ENCODE peak calls at places on chromosome 7, in five cellular contexts. F, I, R, J and B are unnamed samples.

GRCh38 chr7:121153995-121154394 is 165.5 kb downstream of the CPED1 start:
- DNase-seq in F (no peak), I (no peak), R (no peak), J (no peak), B (no peak)

GRCh38 chr7:34138483-34138882 is 233.1 kb downstream of the BMPER start:
- DNase-seq in F (no peak), I (no peak), R (no peak), J (no peak), B (no peak)

GRCh38 chr7:122269241-122269640 is 35.3 kb downstream of the FEZF1 start:
- DNase-seq in F (no peak), I (no peak), R (no peak), J (no peak), B (no peak)

GRCh38 chr7:141076377-141076776 is 2.5 kb downstream of the TMEM178B start:
- DNase-seq in F (no peak), I (no peak), R (no peak), J (no peak), B (peak)

GRCh38 chr7:24566274-24566673 is 7.0 kb upstream of the PALS2 start:
- DNase-seq in F (no peak), I (no peak), R (no peak), J (no peak), B (no peak)

GRCh38 chr7:122383934-122384333 is 79.4 kb upstream of the FEZF1 start:
- DNase-seq in F (no peak), I (peak), R (no peak), J (no peak), B (no peak)

GRCh38 chr7:151823783-151824182 is 53.1 kb downstream of the PRKAG2 start:
- DNase-seq in F (no peak), I (no peak), R (no peak), J (no peak), B (no peak)

GRCh38 chr7:98168181-98168903 is 42.9 kb upstream of the BHLHA15 start:
- DNase-seq in F (peak), I (peak), R (peak), J (peak), B (peak)

GRCh38 chr7:100914208-100914878 is 18.7 kb upstream of the ACHE start:
- DNase-seq in F (no peak), I (no peak), R (no peak), J (no peak), B (no peak)

GRCh38 chr7:94276797-94277196 is 117.9 kb upstream of the COL1A2 start:
- DNase-seq in F (no peak), I (peak), R (peak), J (no peak), B (no peak)

GRCh38 chr7:106114735-106115383 is 2.7 kb upstream of the SYPL1 start:
- DNase-seq in F (no peak), I (no peak), R (no peak), J (no peak), B (no peak)

GRCh38 chr7:78601728-78602127 is 803.2 kb downstream of the PHTF2 start:
- DNase-seq in F (no peak), I (no peak), R (no peak), J (no peak), B (no peak)

GRCh38 chr7:73727963-73728362 is 8.5 kb upstream of the STX1A start:
- DNase-seq in F (no peak), I (no peak), R (no peak), J (no peak), B (no peak)

GRCh38 chr7:22665816-22666375 is 61.1 kb upstream of the IL6 start:
- DNase-seq in F (no peak), I (no peak), R (no peak), J (no peak), B (no peak)

GRCh38 chr7:114426824-114427223 is 12.2 kb downstream of the FOXP2 start:
- DNase-seq in F (no peak), I (peak), R (no peak), J (no peak), B (no peak)

GRCh38 chr7:33874943-33875342 is 30.4 kb upstream of the BMPER start:
- DNase-seq in F (no peak), I (peak), R (no peak), J (no peak), B (no peak)

GRCh38 chr7:139108256-139109187 is 998 bp downstream of the ZC3HAV1 start:
- DNase-seq in F (peak), I (peak), R (peak), J (no peak), B (peak)

GRCh38 chr7:964401-965231 is 10.1 kb upstream of the ADAP1 start:
- DNase-seq in F (peak), I (peak), R (peak), J (no peak), B (no peak)

GRCh38 chr7:69213882-69214281 is 384.4 kb upstream of the AUTS2 start:
- DNase-seq in F (no peak), I (no peak), R (no peak), J (no peak), B (no peak)

GRCh38 chr7:111256391-111256790 is 165.5 kb downstream of the LRRN3 start:
- DNase-seq in F (no peak), I (no peak), R (no peak), J (no peak), B (no peak)

GRCh38 chr7:77903597-77903996 is 105.0 kb downstream of the PHTF2 start:
- DNase-seq in F (peak), I (no peak), R (no peak), J (no peak), B (no peak)

GRCh38 chr7:90119178-90119971 is 34.9 kb upstream of the STEAP1 start:
- DNase-seq in F (peak), I (no peak), R (no peak), J (no peak), B (no peak)

GRCh38 chr7:115976651-115977050 is 53.9 kb downstream of the TFEC start:
- DNase-seq in F (no peak), I (no peak), R (no peak), J (no peak), B (no peak)

GRCh38 chr7:88278881-88279280 is 27.8 kb downstream of the STEAP4 start:
- DNase-seq in F (no peak), I (peak), R (peak), J (no peak), B (no peak)

GRCh38 chr7:1559626-1560590 is 3.9 kb upstream of the TMEM184A start:
- DNase-seq in F (no peak), I (no peak), R (no peak), J (no peak), B (no peak)

GRCh38 chr7:19519443-19519977 is 189.3 kb downstream of the POLR1F start:
- DNase-seq in F (no peak), I (peak), R (no peak), J (no peak), B (no peak)

GRCh38 chr7:55534262-55534915 is 37.9 kb downstream of the VOPP1 start:
- DNase-seq in F (no peak), I (peak), R (peak), J (no peak), B (no peak)

GRCh38 chr7:100875356-100875751 is 451 bp downstream of the SRRT start:
- DNase-seq in F (no peak), I (no peak), R (peak), J (no peak), B (no peak)

GRCh38 chr7:67512481-67512880 is 515.8 kb downstream of the TYW1 start:
- DNase-seq in F (no peak), I (no peak), R (no peak), J (no peak), B (no peak)

GRCh38 chr7:6640246-6640721 is 3.2 kb downstream of the ZNF316 start:
- DNase-seq in F (peak), I (peak), R (peak), J (peak), B (no peak)

GRCh38 chr7:91408388-91409154 is 144.3 kb downstream of the FZD1 start:
- DNase-seq in F (no peak), I (no peak), R (peak), J (no peak), B (no peak)

GRCh38 chr7:2451171-2452073 is 24.8 kb downstream of the GRIFIN start:
- DNase-seq in F (peak), I (peak), R (peak), J (peak), B (peak)

GRCh38 chr7:88062238-88062637 is 128.2 kb downstream of the ADAM22 start:
- DNase-seq in F (no peak), I (no peak), R (no peak), J (no peak), B (no peak)

GRCh38 chr7:70349031-70349430 is 750.8 kb downstream of the AUTS2 start:
- DNase-seq in F (no peak), I (no peak), R (no peak), J (no peak), B (no peak)

DNA sequence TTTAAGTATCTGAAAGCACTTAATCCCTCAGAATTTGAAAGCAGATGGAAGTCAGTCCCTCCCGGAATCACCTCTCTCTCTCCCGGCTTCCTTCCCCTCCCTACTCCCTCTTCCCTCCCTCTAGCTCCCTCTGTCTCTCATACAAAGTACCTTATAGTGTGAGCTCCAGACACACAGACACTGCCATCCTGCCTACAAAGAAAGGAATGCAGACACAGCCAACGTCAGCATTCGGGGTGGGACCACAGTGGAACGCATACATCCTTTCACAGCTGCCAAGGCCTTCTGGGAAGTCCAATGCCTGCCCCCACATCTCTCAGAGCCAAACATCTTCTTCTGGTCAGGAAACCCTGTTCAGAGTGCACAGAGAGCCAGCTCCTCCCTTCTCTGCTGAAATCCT is 9.3 kb downstream of the NOD1 start:
- DNase-seq in F (peak), I (peak), R (peak), J (peak), B (peak)
- H4K91ac ChIP-seq in F (no peak), I (no peak), R (peak), J (no peak), B (no peak)

DNA sequence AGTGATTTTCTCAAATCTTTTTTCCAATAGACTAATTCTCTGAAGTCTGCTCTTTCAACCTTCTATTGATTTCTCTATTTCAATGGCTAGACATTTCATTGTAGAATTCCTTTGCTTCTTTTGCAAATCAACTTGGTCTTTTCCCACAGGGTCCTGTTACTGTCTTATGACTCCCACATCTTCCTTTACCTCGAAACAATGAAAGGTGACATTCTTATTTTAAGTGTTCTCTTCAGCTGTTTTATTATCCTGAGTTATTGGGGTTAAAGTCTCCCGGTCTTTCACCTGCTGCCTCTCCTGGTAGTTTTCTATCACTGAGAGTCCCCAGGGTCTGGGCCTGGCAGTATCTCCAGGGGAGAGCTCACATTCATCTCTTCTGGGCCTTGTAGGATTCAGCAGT is 95.7 kb downstream of the HECW1 start:
- DNase-seq in F (no peak), I (no peak), R (no peak), J (no peak), B (no peak)
- H2BK12ac ChIP-seq in F (no peak), I (no peak), R (no peak), J (peak), B (no peak)

DNA sequence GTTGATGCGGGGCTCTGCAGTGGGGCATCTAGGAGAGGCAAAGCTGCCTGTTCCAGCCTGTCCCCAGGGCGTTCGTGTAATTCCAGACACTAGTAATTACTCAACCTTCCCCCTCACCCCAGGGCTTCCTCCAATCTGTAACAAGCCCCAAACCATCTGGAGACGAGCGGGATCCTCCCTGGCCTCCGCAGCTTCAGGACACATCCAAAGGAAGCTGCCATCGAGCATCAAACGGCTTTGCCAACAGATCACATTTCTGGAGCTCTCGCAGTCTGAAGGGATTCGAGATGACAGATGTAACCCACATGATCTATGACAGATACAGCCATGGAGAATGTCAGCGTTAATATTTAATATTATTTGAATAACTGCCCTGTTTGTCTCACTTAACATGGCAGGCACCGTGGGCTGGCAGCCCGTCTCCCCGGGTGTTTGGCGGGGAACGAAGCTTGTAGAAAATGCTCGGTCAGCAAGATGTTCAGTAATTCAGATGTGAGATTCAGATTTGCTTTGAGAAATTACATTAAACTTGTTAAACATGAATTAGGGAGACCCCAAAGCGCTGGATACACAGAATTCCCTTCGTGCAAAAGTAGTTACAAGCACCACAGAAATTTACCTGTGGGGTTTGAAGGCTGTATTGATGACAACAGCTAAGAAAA is 108.5 kb upstream of the C7orf33 start:
- DNase-seq in F (no peak), I (no peak), R (no peak), J (no peak), B (no peak)
- H3K27ac ChIP-seq in F (no peak), I (no peak), R (no peak), J (no peak), B (no peak)

GRCh38 chr7:76316984-76317781 is 14.7 kb downstream of the HSPB1 start:
- DNase-seq in F (no peak), I (no peak), R (no peak), J (no peak), B (no peak)

GRCh38 chr7:76310102-76310957 is 7.9 kb downstream of the HSPB1 start:
- DNase-seq in F (no peak), I (no peak), R (no peak), J (no peak), B (no peak)

GRCh38 chr7:76317782-76318487 is 15.5 kb downstream of the HSPB1 start:
- DNase-seq in F (peak), I (peak), R (peak), J (peak), B (peak)

GRCh38 chr7:76315372-76315771 is 12.9 kb downstream of the HSPB1 start:
- DNase-seq in F (no peak), I (no peak), R (no peak), J (no peak), B (no peak)

GRCh38 chr7:76314042-76314721 is 11.7 kb downstream of the HSPB1 start:
- DNase-seq in F (peak), I (peak), R (peak), J (peak), B (peak)
- H4K91ac ChIP-seq in F (no peak), I (peak), R (peak), J (peak), B (no peak)

DNA sequence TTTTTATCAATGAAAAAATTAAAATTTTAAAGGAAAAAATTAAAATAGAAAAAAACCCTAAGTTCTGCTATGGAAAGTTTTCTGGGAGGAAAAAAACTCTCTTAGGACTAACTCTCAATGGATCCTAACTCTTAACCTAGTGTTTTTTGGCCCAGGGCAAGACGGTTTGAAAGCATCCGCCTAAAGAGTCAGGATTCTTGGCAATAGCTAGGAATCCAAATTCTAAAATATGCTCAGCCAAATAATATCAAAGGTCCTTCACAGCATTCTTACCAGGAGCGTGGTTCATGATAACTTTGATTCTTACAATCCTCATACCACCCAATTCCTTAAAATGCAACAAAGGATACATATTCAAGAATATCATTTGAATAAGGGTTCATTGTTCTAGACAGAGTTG is 21.2 kb downstream of the CPA1 start:
- DNase-seq in F (no peak), I (no peak), R (peak), J (no peak), B (no peak)
- H2BK12ac ChIP-seq in F (no peak), I (no peak), R (no peak), J (no peak), B (no peak)